ENCODE peak calls at places on chromosomes 4 and X, in nine cellular contexts. V is suprapubic skin, N is colonic mucosa, A is kidney, B is astrocyte, W is testis, J is RWPE1, L is uterus, Q is lower lobe of right lung. O is an unnamed sample.

GRCh38 chr4:123661080-123661737 is 264.6 kb downstream of the SPRY1 start:
- DNase-seq in V (no peak), N (no peak), A (no peak), B (no peak), W (no peak), J (peak), L (no peak), Q (no peak), O (no peak)

GRCh38 chr4:137705171-137705783 is 173.0 kb upstream of the PCDH18 start:
- DNase-seq in V (no peak), N (no peak), A (no peak), B (peak), W (no peak), J (no peak), L (no peak), Q (no peak), O (no peak)

GRCh38 chr4:27056281-27056680 is 195.6 kb downstream of the STIM2 start:
- DNase-seq in V (no peak), N (no peak), A (no peak), B (no peak), W (no peak), J (no peak), L (no peak), Q (no peak), O (no peak)

GRCh38 chr4:138616775-138617174 is 374.6 kb upstream of the SLC7A11 start:
- DNase-seq in V (no peak), N (no peak), A (no peak), B (peak), W (no peak), J (no peak), L (no peak), Q (no peak), O (no peak)

GRCh38 chr4:98716796-98717195 is 58.4 kb upstream of the TSPAN5 start:
- DNase-seq in V (no peak), N (no peak), A (no peak), B (no peak), W (no peak), J (no peak), L (no peak), Q (no peak), O (no peak)

GRCh38 chr4:149279331-149279730 is 536.3 kb downstream of the IQCM start:
- DNase-seq in V (no peak), N (no peak), A (no peak), B (peak), W (no peak), J (no peak), L (no peak), Q (no peak), O (no peak)

GRCh38 chr4:97670703-97671269 is 472.5 kb downstream of the STPG2 start:
- DNase-seq in V (no peak), N (no peak), A (no peak), B (no peak), W (no peak), J (no peak), L (no peak), Q (no peak), O (no peak)

GRCh38 chrX:104281564-104281963 is 26.8 kb upstream of the ESX1 start:
- DNase-seq in V (no peak), N (no peak), A (no peak), B (no peak), W (no peak), J (peak), L (no peak), Q (no peak), O (no peak)

GRCh38 chr4:174120446-174121142 is 162.9 kb downstream of the FBXO8 start:
- DNase-seq in V (no peak), N (peak), A (no peak), B (peak), W (peak), J (peak), L (peak), Q (no peak), O (no peak)

GRCh38 chr4:73417973-73418372 is 13.9 kb downstream of the ALB start:
- DNase-seq in V (no peak), N (no peak), A (no peak), B (no peak), W (no peak), J (no peak), L (no peak), Q (no peak), O (no peak)

GRCh38 chr4:73418677-73419076 is 14.6 kb downstream of the ALB start:
- DNase-seq in V (no peak), N (no peak), A (no peak), B (no peak), W (no peak), J (no peak), L (no peak), Q (no peak), O (no peak)

GRCh38 chr4:73415807-73416238 is 11.7 kb downstream of the ALB start:
- DNase-seq in V (no peak), N (no peak), A (no peak), B (no peak), W (no peak), J (no peak), L (no peak), Q (no peak), O (no peak)

GRCh38 chr4:73416423-73417087 is 12.5 kb downstream of the ALB start:
- DNase-seq in V (no peak), N (no peak), A (no peak), B (no peak), W (no peak), J (no peak), L (no peak), Q (no peak), O (no peak)

GRCh38 chr4:73417342-73417741 is 13.3 kb downstream of the ALB start:
- DNase-seq in V (no peak), N (no peak), A (no peak), B (no peak), W (no peak), J (no peak), L (no peak), Q (no peak), O (no peak)
- H3K27ac ChIP-seq in V (no peak), N (no peak), A (no peak), B (no peak), W (no peak), J (no peak), L (no peak), Q (no peak), O (no peak)

DNA sequence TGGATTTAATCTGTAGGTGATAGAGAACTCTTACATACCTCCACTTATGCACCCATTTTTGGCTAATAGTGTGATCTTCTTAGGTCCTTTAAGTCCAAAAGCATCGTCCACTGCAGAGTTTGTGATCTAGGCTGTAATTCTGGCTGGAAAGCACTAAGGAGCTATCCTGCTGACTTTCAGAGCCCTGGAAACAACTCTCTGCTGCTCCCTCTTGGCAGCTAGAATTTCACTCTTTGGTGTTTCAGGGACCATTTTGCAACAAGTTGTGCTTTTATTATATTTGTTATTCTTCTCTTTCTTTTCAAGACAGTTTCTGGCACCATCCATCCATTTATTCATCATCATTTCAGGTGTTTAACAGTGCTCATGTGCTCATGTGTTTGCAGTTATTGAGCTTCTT is 130.0 kb downstream of the RBM46 start:
- DNase-seq in V (no peak), N (no peak), A (no peak), B (no peak), W (peak), J (no peak), L (no peak), Q (no peak), O (no peak)
- TF ChIP-seq CTCF in V (no peak), N (no peak), A (no peak), B (no peak), W (no peak), J (no peak), L (no peak), Q (no peak), O (no peak)

GRCh38 chr4:38753021-38753806 is 29.6 kb downstream of the TLR10 start:
- DNase-seq in V (peak), N (peak), A (peak), B (peak), W (peak), J (peak), L (peak), Q (peak), O (peak)
- H3K27ac ChIP-seq in V (peak), N (peak), A (peak), B (peak), W (peak), J (peak), L (peak), Q (no peak), O (peak)

GRCh38 chrX:152639426-152639825 is 1.7 kb downstream of the GABRQ start:
- DNase-seq in V (no peak), N (no peak), A (no peak), B (no peak), W (no peak), J (no peak), L (no peak), Q (no peak), O (no peak)

GRCh38 chrX:152642931-152643525 is 5.3 kb downstream of the GABRQ start:
- DNase-seq in V (no peak), N (no peak), A (no peak), B (no peak), W (no peak), J (no peak), L (no peak), Q (no peak), O (no peak)

GRCh38 chrX:152641256-152641875 is 3.7 kb downstream of the GABRQ start:
- DNase-seq in V (no peak), N (no peak), A (no peak), B (no peak), W (no peak), J (no peak), L (no peak), Q (no peak), O (no peak)

GRCh38 chrX:152640039-152640818 is 2.5 kb downstream of the GABRQ start:
- DNase-seq in V (no peak), N (no peak), A (no peak), B (peak), W (no peak), J (peak), L (no peak), Q (no peak), O (no peak)

GRCh38 chrX:152641996-152642395 is 4.3 kb downstream of the GABRQ start:
- DNase-seq in V (no peak), N (no peak), A (no peak), B (no peak), W (peak), J (no peak), L (no peak), Q (no peak), O (no peak)
- TF ChIP-seq CTCF in V (no peak), N (no peak), A (no peak), B (no peak), W (peak), J (no peak), L (no peak), Q (no peak), O (no peak)

DNA sequence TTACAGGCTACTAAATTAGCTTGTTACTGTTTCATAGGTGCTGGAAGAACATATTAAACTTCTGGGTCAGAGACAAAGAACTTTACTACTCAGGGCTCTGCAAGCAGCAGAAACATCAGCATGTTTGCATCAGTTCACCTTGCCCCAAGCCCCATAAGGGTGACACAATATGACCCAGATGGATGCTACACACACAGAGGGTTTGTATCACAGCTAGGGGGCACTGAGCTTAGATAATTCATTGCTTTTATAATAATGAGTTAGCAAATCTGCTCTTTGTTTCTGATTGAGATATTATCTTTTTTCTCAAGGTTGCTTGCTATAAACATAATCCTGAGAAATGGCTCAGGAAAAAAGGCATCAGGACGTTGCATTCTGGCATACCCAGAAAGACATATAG is 4.8 kb upstream of the SYNPO2 start:
- DNase-seq in V (no peak), N (no peak), A (no peak), B (no peak), W (no peak), J (no peak), L (no peak), Q (no peak), O (no peak)
- H3K27ac ChIP-seq in V (no peak), N (no peak), A (no peak), B (no peak), W (no peak), J (no peak), L (no peak), Q (no peak), O (no peak)

DNA sequence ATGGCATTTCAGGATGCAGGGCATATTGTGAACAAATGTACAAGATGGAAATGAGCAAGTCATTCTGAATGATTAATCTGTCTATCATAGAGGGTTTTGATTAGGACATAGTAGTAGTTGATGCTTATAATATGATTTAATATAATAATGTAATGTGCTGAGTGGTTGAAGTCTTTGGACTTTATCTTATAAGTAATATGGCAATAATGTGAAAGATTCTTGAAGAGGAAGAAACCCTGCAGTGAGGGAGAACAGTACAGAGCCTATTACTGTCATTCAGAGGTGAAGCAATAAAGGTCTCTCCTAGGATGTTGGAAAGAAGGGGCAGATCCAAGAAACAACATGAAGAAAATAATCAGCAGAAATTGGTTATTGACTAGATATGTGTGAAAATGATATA is 16.6 kb downstream of the NFKB1 start:
- DNase-seq in V (no peak), N (no peak), A (no peak), B (no peak), W (no peak), J (no peak), L (no peak), Q (no peak), O (no peak)
- TF ChIP-seq CTCF in V (no peak), N (no peak), A (no peak), B (no peak), W (no peak), J (no peak), L (no peak), Q (no peak), O (no peak)

GRCh38 chr4:141684785-141685184 is 48.4 kb downstream of the IL15 start:
- DNase-seq in V (no peak), N (no peak), A (no peak), B (peak), W (no peak), J (no peak), L (no peak), Q (no peak), O (no peak)
- H3K27ac ChIP-seq in V (no peak), N (no peak), A (no peak), B (no peak), W (no peak), J (no peak), L (no peak), Q (no peak), O (no peak)

DNA sequence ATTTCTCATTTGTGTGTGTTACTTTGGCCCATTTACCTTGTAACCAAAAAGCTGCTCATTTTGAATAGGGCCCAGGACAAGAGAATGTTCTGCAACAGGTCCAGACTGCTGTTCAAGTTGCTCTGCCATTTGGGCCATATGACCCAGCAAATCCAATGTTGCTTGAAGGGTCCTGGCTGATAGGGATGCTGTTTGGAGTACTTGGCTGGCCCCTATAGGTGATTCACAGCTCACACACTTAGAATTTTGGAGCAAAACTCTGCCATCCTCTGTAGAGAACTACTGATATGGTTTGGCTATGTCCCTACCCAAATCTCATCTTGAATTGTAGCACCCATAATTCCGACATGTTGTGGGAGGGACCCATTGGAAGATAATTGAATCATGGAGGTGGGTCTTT is 131.5 kb downstream of the AASDH start:
- DNase-seq in V (no peak), N (no peak), A (no peak), B (no peak), W (no peak), J (no peak), L (no peak), Q (no peak), O (no peak)
- TF ChIP-seq CTCF in V (no peak), N (no peak), A (no peak), B (no peak), W (no peak), J (no peak), L (no peak), Q (no peak), O (no peak)

GRCh38 chr4:159178147-159178541 is 75.3 kb downstream of the RAPGEF2 start:
- DNase-seq in V (no peak), N (no peak), A (no peak), B (no peak), W (no peak), J (no peak), L (no peak), Q (no peak), O (no peak)
- H3K27ac ChIP-seq in V (no peak), N (no peak), A (no peak), B (no peak), W (no peak), J (no peak), L (no peak), Q (no peak), O (no peak)

GRCh38 chr4:61740950-61741638 is 541.0 kb downstream of the ADGRL3 start:
- DNase-seq in V (no peak), N (no peak), A (no peak), B (no peak), W (no peak), J (no peak), L (no peak), Q (no peak), O (no peak)
- TF ChIP-seq CTCF in V (no peak), N (no peak), A (no peak), B (no peak), W (no peak), J (no peak), L (peak), Q (no peak), O (no peak)